ENCODE peak calls at places on chromosome 4, in five cellular contexts. K, L, S, N and D are unnamed samples.

GRCh38 chr4:154471924-154472323 is 19.7 kb downstream of the DCHS2 start:
- DNase-seq in K (no peak), S (no peak), N (no peak), L (no peak), D (no peak)

GRCh38 chr4:113094802-113095201 is 45.3 kb downstream of the ANK2 start:
- DNase-seq in N (no peak), S (no peak), K (no peak), L (no peak), D (peak)

GRCh38 chr4:4512282-4512681 is 29.6 kb downstream of the STX18 start:
- DNase-seq in N (no peak), L (no peak), S (no peak), K (no peak), D (no peak)

GRCh38 chr4:100870940-100871772 is 353.3 kb upstream of the EMCN start:
- DNase-seq in S (no peak), K (no peak), L (no peak), N (no peak), D (no peak)

GRCh38 chr4:118033148-118034060 is 882 bp upstream of the NDST3 start:
- DNase-seq in S (no peak), L (no peak), N (peak), K (no peak), D (peak)

GRCh38 chr4:148239406-148239805 is 202.8 kb downstream of the NR3C2 start:
- DNase-seq in S (no peak), L (no peak), N (no peak), K (no peak), D (no peak)

GRCh38 chr4:184748251-184748652 is 14.4 kb upstream of the CENPU start:
- DNase-seq in K (no peak), N (no peak), L (no peak), S (peak), D (no peak)

GRCh38 chr4:14871676-14872430 is 130.4 kb upstream of the CPEB2 start:
- DNase-seq in L (peak), N (no peak), K (peak), S (no peak), D (no peak)

GRCh38 chr4:74117024-74117534 is 18.1 kb upstream of the CXCL2 start:
- DNase-seq in N (no peak), S (peak), L (no peak), K (no peak), D (peak)

GRCh38 chr4:15868816-15869413 is 69.6 kb downstream of the FGFBP1 start:
- DNase-seq in S (no peak), K (no peak), N (no peak), L (no peak), D (no peak)

GRCh38 chr4:180059216-180059881 is 2183.9 kb upstream of the TENM3 start:
- DNase-seq in N (peak), S (no peak), L (no peak), K (no peak), D (no peak)

GRCh38 chr4:23805381-23805780 is 84.5 kb downstream of the PPARGC1A start:
- DNase-seq in S (no peak), K (no peak), N (no peak), L (no peak), D (no peak)

GRCh38 chr4:164509951-164510350 is 244.0 kb upstream of the SMIM31 start:
- DNase-seq in L (no peak), N (no peak), S (no peak), K (no peak), D (no peak)

GRCh38 chr4:10093801-10094552 is 22.6 kb downstream of the WDR1 start:
- DNase-seq in S (no peak), N (no peak), K (peak), L (no peak), D (no peak)

GRCh38 chr4:8199594-8200301 is 658 bp downstream of the SH3TC1 start:
- DNase-seq in K (no peak), N (no peak), L (peak), S (no peak), D (no peak)

GRCh38 chr4:33628296-33628695 is 2616.0 kb downstream of the ARAP2 start:
- DNase-seq in L (no peak), S (no peak), N (no peak), K (no peak), D (no peak)

GRCh38 chr4:134632056-134632455 is 430.5 kb upstream of the PABPC4L start:
- DNase-seq in N (no peak), S (no peak), K (no peak), L (no peak), D (no peak)

GRCh38 chr4:72314869-72315268 is 254.2 kb downstream of the ADAMTS3 start:
- DNase-seq in N (no peak), S (no peak), L (no peak), K (no peak), D (peak)

GRCh38 chr4:25207997-25208396 is 25.8 kb upstream of the PI4K2B start:
- DNase-seq in L (no peak), N (no peak), K (no peak), S (no peak), D (no peak)

GRCh38 chr4:23323436-23323835 is 566.4 kb downstream of the PPARGC1A start:
- DNase-seq in L (no peak), S (no peak), N (no peak), K (no peak), D (no peak)

GRCh38 chr4:105457997-105458396 is 15.9 kb downstream of the PPA2 start:
- DNase-seq in L (no peak), N (no peak), K (no peak), S (no peak), D (no peak)

GRCh38 chr4:168164915-168165548 is 72.7 kb downstream of the ANXA10 start:
- DNase-seq in S (no peak), K (no peak), L (no peak), N (no peak), D (no peak)

GRCh38 chr4:27176400-27176799 is 315.8 kb downstream of the STIM2 start:
- DNase-seq in S (no peak), N (no peak), K (no peak), L (no peak), D (peak)

GRCh38 chr4:44916406-44916805 is 190.1 kb upstream of the GNPDA2 start:
- DNase-seq in S (no peak), K (no peak), L (no peak), N (no peak), D (no peak)

GRCh38 chr4:3670521-3671519 is 95.4 kb upstream of the ADRA2C start:
- DNase-seq in N (no peak), K (no peak), L (no peak), S (no peak), D (no peak)

GRCh38 chr4:40946652-40947051 is 196.9 kb downstream of the NSUN7 start:
- DNase-seq in L (no peak), K (no peak), S (no peak), N (no peak), D (no peak)